ENCODE peak calls at places on chromosomes 12 and 14, in four cellular contexts. Y is lower leg skin, T is heart left ventricle, U is sigmoid colon. E is an unnamed sample.

GRCh38 chr12:72267974-72268373 is 4.2 kb upstream of the TRHDE start:
- DNase-seq in Y (no peak), T (no peak), U (no peak), E (no peak)

GRCh38 chr14:80049055-80049454 is 162.2 kb downstream of the DIO2 start:
- DNase-seq in Y (no peak), T (no peak), U (no peak), E (no peak)

GRCh38 chr12:75922944-75923642 is 108.5 kb downstream of the PHLDA1 start:
- DNase-seq in Y (no peak), T (no peak), U (no peak), E (no peak)

GRCh38 chr14:64879635-64880381 is at the start of gene SPTB:
- DNase-seq in Y (peak), T (peak), U (no peak), E (peak)

GRCh38 chr12:39332661-39333175 is 110.2 kb downstream of the KIF21A start:
- DNase-seq in Y (no peak), T (no peak), U (no peak), E (no peak)

GRCh38 chr14:87992720-87993484 is at the start of gene GALC:
- DNase-seq in Y (peak), T (peak), U (peak), E (peak)

GRCh38 chr12:108337235-108338223 is 1.6 kb downstream of the CMKLR1 start:
- DNase-seq in Y (no peak), T (no peak), U (no peak), E (no peak)

GRCh38 chr14:79627058-79627457 is 584.2 kb downstream of the DIO2 start:
- DNase-seq in Y (no peak), T (no peak), U (no peak), E (no peak)

GRCh38 chr12:122133192-122133950 is 40.6 kb downstream of the IL31 start:
- DNase-seq in Y (no peak), T (peak), U (no peak), E (peak)

GRCh38 chr14:91341331-91342242 is 76.0 kb downstream of the CCDC88C start:
- DNase-seq in Y (no peak), T (no peak), U (no peak), E (no peak)

GRCh38 chr14:85316701-85317100 is 213.2 kb upstream of the FLRT2 start:
- DNase-seq in Y (no peak), T (no peak), U (no peak), E (no peak)

GRCh38 chr12:131134523-131135310 is 181.0 kb downstream of the ADGRD1 start:
- DNase-seq in Y (no peak), T (no peak), U (peak), E (peak)

GRCh38 chr14:77889971-77890442 is 90.1 kb downstream of the ADCK1 start:
- DNase-seq in Y (no peak), T (no peak), U (no peak), E (no peak)

GRCh38 chr14:53896773-53897172 is 59.9 kb downstream of the BMP4 start:
- DNase-seq in Y (no peak), T (no peak), U (no peak), E (no peak)

GRCh38 chr14:77151918-77152588 is 10.5 kb upstream of the ZDHHC22 start:
- DNase-seq in Y (no peak), T (no peak), U (no peak), E (no peak)

GRCh38 chr14:103733651-103734050 is 18.0 kb downstream of the ZFYVE21 start:
- DNase-seq in Y (no peak), T (peak), U (peak), E (no peak)

GRCh38 chr14:22824711-22825359 is 4.9 kb upstream of the MRPL52 start:
- DNase-seq in Y (no peak), T (no peak), U (peak), E (no peak)

GRCh38 chr12:124823272-124823970 is 40.2 kb downstream of the SCARB1 start:
- DNase-seq in Y (no peak), T (no peak), U (no peak), E (no peak)

GRCh38 chr14:24408764-24409163 is 10.0 kb downstream of the NYNRIN start:
- DNase-seq in Y (no peak), T (peak), U (peak), E (no peak)

GRCh38 chr12:31687101-31687527 is 27.6 kb downstream of the ETFBKMT start:
- DNase-seq in Y (no peak), T (no peak), U (no peak), E (no peak)

DNA sequence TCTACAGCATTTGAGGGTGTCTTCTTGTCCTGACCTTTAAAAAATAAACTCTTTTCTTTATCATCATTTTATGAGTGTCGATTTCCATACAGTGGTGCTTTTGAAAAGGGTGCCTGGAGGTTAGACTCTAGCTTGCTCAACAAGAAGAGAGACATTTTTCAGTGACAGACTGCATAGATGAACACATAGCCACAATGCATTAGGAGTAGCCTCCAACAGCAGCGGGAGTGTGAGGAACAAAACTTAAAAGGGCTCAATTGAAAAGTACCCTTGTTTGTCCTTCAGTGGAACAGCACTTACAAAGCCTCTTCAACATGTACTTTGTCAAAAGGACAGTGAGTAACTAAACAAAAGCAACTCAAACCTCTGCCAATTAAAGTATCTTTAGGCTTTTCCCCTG is 119.3 kb downstream of the SOX5 start:
- DNase-seq in Y (no peak), T (no peak), U (no peak), E (no peak)
- TF ChIP-seq POLR2A in Y (no peak), T (no peak), U (no peak), E (no peak)

GRCh38 chr14:70909788-70910614 is 2.7 kb downstream of the PCNX1 start:
- DNase-seq in Y (no peak), T (no peak), U (no peak), E (no peak)
- H3K4me3 ChIP-seq in Y (no peak), T (peak), U (no peak), E (no peak)

DNA sequence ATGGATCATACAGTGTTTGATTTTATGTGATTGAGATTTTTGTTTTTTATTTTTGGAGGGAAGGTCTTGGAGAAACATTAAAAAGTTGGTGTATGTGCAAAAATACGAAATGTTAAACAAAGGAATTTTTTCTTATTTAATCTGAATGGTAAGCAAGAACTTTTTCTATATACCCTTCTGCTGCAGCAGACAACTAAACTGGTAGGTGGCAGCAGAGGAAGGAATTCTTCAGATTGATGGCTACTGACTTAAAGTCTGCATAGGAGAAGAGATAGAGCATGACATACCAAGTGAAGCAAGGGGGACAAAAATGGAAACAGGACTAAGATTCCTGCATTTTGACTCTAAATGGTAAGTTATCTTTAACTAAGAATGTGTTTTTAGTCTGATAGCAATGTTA is 42.0 kb upstream of the A2ML1 start:
- DNase-seq in Y (no peak), T (no peak), U (no peak), E (no peak)
- TF ChIP-seq CTCF in Y (no peak), T (peak), U (peak), E (peak)

GRCh38 chr12:60501124-60501729 is 905.4 kb downstream of the SLC16A7 start:
- DNase-seq in Y (no peak), T (no peak), U (no peak), E (no peak)
- TF ChIP-seq POLR2A in Y (no peak), T (no peak), U (no peak), E (no peak)

GRCh38 chr12:93167841-93168492 is 209.8 kb upstream of the NUDT4 start:
- DNase-seq in Y (no peak), T (peak), U (no peak), E (no peak)
- H3K4me3 ChIP-seq in Y (no peak), T (peak), U (no peak), E (peak)

DNA sequence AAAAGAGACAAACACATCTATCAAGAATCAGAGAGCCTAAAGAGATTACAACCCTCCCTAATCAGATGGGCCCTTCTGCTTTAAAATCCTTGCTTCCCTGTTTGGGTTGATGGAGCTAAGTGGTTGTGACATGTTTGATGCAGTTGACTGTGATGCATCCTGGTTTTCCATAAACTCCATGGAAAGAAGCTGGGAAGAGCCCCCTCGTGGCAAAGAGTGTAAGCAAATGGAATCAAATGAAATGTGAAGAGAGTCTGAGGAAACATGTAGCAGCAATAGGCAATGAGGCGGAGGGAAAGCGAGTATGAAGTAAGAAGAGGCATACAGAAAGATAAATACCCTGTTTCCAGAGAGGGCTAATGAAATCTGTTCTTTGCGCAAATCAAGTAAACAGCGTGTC is 70.4 kb upstream of the SLCO1C1 start:
- DNase-seq in Y (no peak), T (no peak), U (no peak), E (no peak)
- TF ChIP-seq CTCF in Y (no peak), T (peak), U (no peak), E (no peak)

DNA sequence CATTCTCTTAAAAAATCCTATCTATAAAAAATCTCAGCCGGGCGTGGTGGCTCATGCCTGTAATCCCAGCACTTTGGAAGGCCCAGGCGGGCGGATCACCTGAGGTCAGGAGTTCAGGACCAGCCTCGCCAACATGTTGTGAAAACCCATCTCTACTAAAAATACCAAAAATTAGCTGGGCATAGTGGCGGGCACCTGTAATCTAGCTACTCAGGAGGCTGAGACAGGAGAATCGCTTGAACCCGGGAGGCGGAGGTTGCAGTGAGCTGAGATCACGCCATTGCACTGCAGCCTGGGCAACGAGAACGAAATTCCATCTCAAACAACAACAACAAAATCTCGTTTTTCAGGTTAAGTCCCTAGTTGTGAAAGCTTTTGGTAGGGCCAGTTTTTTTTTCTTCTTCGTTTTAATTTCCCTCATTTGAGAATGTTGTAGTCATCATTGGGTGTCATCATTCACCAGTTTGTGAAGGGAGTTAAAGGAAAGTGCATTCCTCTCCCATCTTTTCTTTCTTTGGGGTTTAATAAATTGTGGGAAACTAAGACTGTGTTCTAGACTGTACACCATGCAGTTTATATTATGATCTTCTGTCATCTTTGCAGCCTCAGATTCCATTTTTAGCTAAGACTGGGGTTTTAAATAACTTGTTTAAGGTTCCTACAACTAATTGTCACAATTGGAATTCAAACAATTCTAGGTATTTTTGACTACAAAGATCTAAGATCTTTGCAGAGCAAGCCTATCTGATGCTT is 23.9 kb downstream of the MDM2 start:
- DNase-seq in Y (no peak), T (no peak), U (no peak), E (no peak)
- TF ChIP-seq POLR2A in Y (no peak), T (no peak), U (no peak), E (no peak)

E was measured in right lobe of liver.